ENCODE peak calls at places on chromosomes 11 and 22, in seven cellular contexts. K, U, C, E, M, O and F are unnamed samples.

GRCh38 chr11:84871116-84871515 is 756.0 kb downstream of the DLG2 start:
- ATAC-seq in M (no peak), O (no peak), U (no peak), K (no peak), E (no peak), C (no peak), F (no peak)

GRCh38 chr11:58934945-58935513 is 4.3 kb upstream of the GLYATL1 start:
- ATAC-seq in E (no peak), K (no peak), O (no peak), M (no peak), C (no peak), U (no peak), F (no peak)

GRCh38 chr22:49999063-49999900 is 13.3 kb downstream of the IL17REL start:
- ATAC-seq in K (peak; percentile 71), E (peak; percentile 61), U (peak; percentile 35), C (peak; percentile 79), M (peak; percentile 24), O (peak; percentile 28), F (no peak)

GRCh38 chr22:30636226-30637077 is 871 bp downstream of the SLC35E4 start:
- ATAC-seq in O (no peak), K (no peak), C (no peak), E (peak; percentile 51), U (peak; percentile 31), M (peak; percentile 14), F (no peak)

GRCh38 chr11:1982908-1983600 is 14.6 kb downstream of the H19 start:
- ATAC-seq in K (no peak), E (no peak), U (no peak), O (no peak), C (no peak), M (peak; percentile 42), F (no peak)

GRCh38 chr22:33126881-33127280 is 68.7 kb upstream of the SYN3 start:
- ATAC-seq in E (no peak), K (no peak), O (peak; percentile 60), C (no peak), M (no peak), U (no peak), F (no peak)

GRCh38 chr22:35846804-35847203 is 129.1 kb downstream of the APOL5 start:
- ATAC-seq in U (no peak), O (no peak), C (no peak), K (no peak), E (no peak), M (no peak), F (no peak)

GRCh38 chr11:1889527-1889930 is 2.2 kb downstream of the PRR33 start:
- ATAC-seq in O (no peak), K (no peak), U (no peak), C (no peak), E (no peak), M (no peak), F (no peak)

GRCh38 chr11:63745304-63746170 is 23.0 kb downstream of the ZFTA start:
- ATAC-seq in K (peak; percentile 85), O (peak; percentile 78), C (peak; percentile 80), M (peak; percentile 42), U (peak; percentile 45), E (no peak), F (no peak)

GRCh38 chr11:121117753-121118152 is 16.7 kb downstream of the TECTA start:
- ATAC-seq in E (no peak), C (no peak), K (no peak), M (no peak), U (no peak), O (no peak), F (no peak)

GRCh38 chr11:18739684-18740083 is 13.7 kb upstream of the IGSF22 start:
- ATAC-seq in O (no peak), M (no peak), E (no peak), C (peak; percentile 77), U (peak; percentile 62), K (no peak), F (no peak)

GRCh38 chr11:68857037-68857586 is 15.4 kb upstream of the CPT1A start:
- ATAC-seq in E (no peak), M (no peak), U (no peak), C (peak; percentile 46), K (peak; percentile 54), O (peak; percentile 71), F (no peak)

GRCh38 chr11:65850217-65851082 is 7.5 kb downstream of the CFL1 start:
- ATAC-seq in O (peak; percentile 19), E (no peak), U (peak; percentile 31), K (no peak), C (no peak), M (no peak), F (no peak)

GRCh38 chr22:40597541-40598453 is 38.7 kb downstream of the MRTFA start:
- ATAC-seq in E (no peak), K (no peak), M (peak; percentile 64), C (no peak), U (no peak), O (no peak), F (no peak)

GRCh38 chr11:13333456-13333957 is 55.9 kb downstream of the BMAL1 start:
- ATAC-seq in C (no peak), M (no peak), E (no peak), O (peak; percentile 15), K (peak; percentile 48), U (peak; percentile 80), F (peak; percentile 7)

GRCh38 chr11:24828938-24829337 is 332.1 kb downstream of the LUZP2 start:
- ATAC-seq in C (no peak), O (no peak), E (no peak), K (no peak), M (peak; percentile 83), U (no peak), F (no peak)

GRCh38 chr22:34297536-34298120 is 377.4 kb upstream of the LARGE1 start:
- ATAC-seq in C (no peak), K (no peak), M (no peak), E (no peak), O (no peak), U (no peak), F (no peak)

GRCh38 chr11:10314199-10315072 is 9.6 kb downstream of the ADM start:
- ATAC-seq in K (peak; percentile 83), O (peak; percentile 89), E (no peak), C (peak; percentile 64), U (peak; percentile 77), M (peak; percentile 72), F (peak; percentile 70)

GRCh38 chr11:60941371-60942119 is 10.4 kb downstream of the SLC15A3 start:
- ATAC-seq in E (no peak), O (no peak), C (no peak), M (no peak), K (no peak), U (no peak), F (no peak)

GRCh38 chr11:121163658-121164308 is 62.7 kb downstream of the TECTA start:
- ATAC-seq in K (peak; percentile 93), M (no peak), U (peak; percentile 94), C (no peak), O (no peak), E (no peak), F (no peak)

GRCh38 chr11:106091480-106092123 is 14.1 kb downstream of the AASDHPPT start:
- ATAC-seq in K (no peak), E (no peak), O (peak; percentile 44), M (no peak), U (peak; percentile 95), C (no peak), F (no peak)

GRCh38 chr11:46504817-46505613 is 88.8 kb downstream of the AMBRA1 start:
- ATAC-seq in O (no peak), E (no peak), U (peak; percentile 83), M (no peak), C (no peak), K (no peak), F (no peak)

GRCh38 chr11:36360318-36360717 is 64.2 kb downstream of the PRR5L start:
- ATAC-seq in C (no peak), U (peak; percentile 46), O (no peak), E (no peak), M (no peak), K (no peak), F (no peak)

GRCh38 chr11:87384078-87384729 is 346.5 kb downstream of the TMEM135 start:
- ATAC-seq in C (no peak), U (no peak), O (no peak), M (no peak), K (no peak), E (no peak), F (no peak)
- H3K4me3 ChIP-seq in C (no peak overlapping the region), U (no peak overlapping the region), O (no peak overlapping the region), M (no peak overlapping the region), K (no peak overlapping the region), E (no peak overlapping the region), F (no peak overlapping the region)

DNA sequence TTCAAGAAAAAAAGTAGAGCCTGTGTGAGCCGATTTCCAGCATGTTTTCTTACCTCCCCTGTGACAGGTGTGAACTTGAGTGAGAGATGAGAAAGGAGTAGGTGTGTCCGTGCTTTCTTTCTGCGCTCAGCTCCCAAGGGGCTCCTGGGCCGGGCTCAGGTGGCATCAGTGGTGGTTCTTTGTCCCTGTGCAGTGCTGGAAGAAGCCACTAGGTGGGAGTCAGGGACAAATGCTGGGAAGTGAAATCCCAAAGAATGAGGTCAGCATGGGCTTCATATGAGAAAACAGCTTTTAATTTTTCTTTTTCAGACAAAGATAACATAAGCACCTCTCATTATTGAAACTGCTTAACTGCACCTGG is 57.8 kb downstream of the PPFIBP2 start:
- ATAC-seq in O (peak; percentile 75), C (peak; percentile 92), K (peak; percentile 91), E (peak; percentile 67), M (peak; percentile 94), U (peak; percentile 47), F (peak; percentile 57)
- TF ChIP-seq CTCF in O (peak; percentile 98), C (peak; percentile 81), K (peak; percentile 91), E (peak; percentile 97), M (peak; percentile 94), U (peak; percentile 74), F (peak; percentile 93)

GRCh38 chr11:111911563-111912401 is at the start of gene CRYAB:
- ATAC-seq in K (no peak), O (peak; percentile 78), U (no peak), C (peak; percentile 48), E (peak; percentile 87), M (peak; percentile 77), F (peak; percentile 92)
- TF ChIP-seq POLR2A in K (no peak), O (no peak), U (no peak), C (no peak), E (peak; percentile 98), M (peak; percentile 46), F (peak; percentile 69)

GRCh38 chr11:70268526-70268925 is 2.0 kb upstream of the PPFIA1 start:
- ATAC-seq in O (no peak), K (no peak), M (no peak), U (no peak), E (no peak), C (no peak), F (no peak)

GRCh38 chr11:70272009-70272408 is 1.5 kb downstream of the PPFIA1 start:
- ATAC-seq in O (no peak), E (no peak), K (no peak), M (no peak), C (no peak), U (no peak), F (no peak)

GRCh38 chr11:70270877-70271634 is 566 bp downstream of the PPFIA1 start:
- ATAC-seq in U (peak; percentile 68), E (peak; percentile 61), K (peak; percentile 59), O (peak; percentile 65), C (peak; percentile 79), M (peak; percentile 51), F (peak; percentile 49)

GRCh38 chr11:70271635-70271953 is 1.1 kb downstream of the PPFIA1 start:
- ATAC-seq in K (no peak), C (no peak), E (no peak), U (no peak), O (no peak), M (no peak), F (no peak)

GRCh38 chr11:70270104-70270876 is at the start of gene PPFIA1:
- ATAC-seq in E (peak; percentile 95), M (peak; percentile 97), U (peak; percentile 95), O (peak; percentile 94), C (peak; percentile 97), K (peak; percentile 93), F (peak; percentile 99)
- H3K4me3 ChIP-seq in E (peak within 1 kb of the TSS; percentile 95), M (peak within 1 kb of the TSS; percentile 70), U (peak within 1 kb of the TSS; percentile 83), O (peak within 1 kb of the TSS; percentile 97), C (peak within 1 kb of the TSS; percentile 91), K (peak within 1 kb of the TSS; percentile 94), F (peak within 1 kb of the TSS; percentile 99)

GRCh38 chr11:111978028-111978771 is 41.1 kb downstream of the DIXDC1 start:
- ATAC-seq in U (no peak), C (peak; percentile 61), K (peak; percentile 40), E (peak; percentile 12), O (no peak), M (no peak), F (peak; percentile 62)
- TF ChIP-seq CTCF in U (no peak), C (no peak), K (no peak), E (no peak), O (no peak), M (no peak), F (peak; percentile 29)